ENCODE peak calls at places on chromosome 22, in eight cellular contexts. O is lower leg skin, P is thoracic aorta, R is Calu3, V is epithelial cell of proximal tubule, K is dorsolateral prefrontal cortex, L is psoas muscle, B is GM06990. N is an unnamed sample.

GRCh38 chr22:27228771-27229170 is 571.4 kb downstream of the MIAT start:
- DNase-seq in R (no peak), P (no peak), V (no peak), O (no peak), K (no peak), L (no peak), B (no peak), N (no peak)

GRCh38 chr22:33051960-33052839 is 6.0 kb downstream of the SYN3 start:
- DNase-seq in V (no peak), O (peak), L (no peak), K (no peak), B (no peak), R (no peak), P (no peak), N (no peak)

GRCh38 chr22:28829358-28830181 is 29.2 kb upstream of the XBP1 start:
- DNase-seq in R (peak), K (peak), O (peak), P (no peak), L (peak), B (no peak), V (no peak), N (peak)

GRCh38 chr22:22040908-22041307 is 58.3 kb upstream of the TOP3B start:
- DNase-seq in B (no peak), O (no peak), V (no peak), P (no peak), R (no peak), L (no peak), K (no peak), N (no peak)

GRCh38 chr22:46990937-46991520 is 228.6 kb downstream of the TBC1D22A start:
- DNase-seq in K (no peak), P (no peak), R (no peak), B (no peak), L (no peak), O (peak), V (no peak), N (no peak)

GRCh38 chr22:24137595-24137994 is 43.7 kb upstream of the SUSD2 start:
- DNase-seq in B (no peak), K (no peak), R (no peak), O (no peak), V (no peak), P (no peak), L (no peak), N (no peak)

GRCh38 chr22:43262990-43263644 is 76.2 kb upstream of the TTLL12 start:
- DNase-seq in P (no peak), K (no peak), L (no peak), R (peak), B (peak), O (no peak), V (no peak), N (no peak)

GRCh38 chr22:44583076-44583760 is 85.2 kb upstream of the RTL6 start:
- DNase-seq in P (no peak), L (no peak), R (no peak), V (no peak), O (peak), B (no peak), K (no peak), N (peak)

GRCh38 chr22:45366713-45367112 is 46.7 kb downstream of the SMC1B start:
- DNase-seq in B (no peak), L (no peak), P (no peak), O (no peak), K (no peak), R (no peak), V (no peak), N (no peak)

GRCh38 chr22:41562461-41562860 is 1.7 kb downstream of the CSDC2 start:
- DNase-seq in L (no peak), P (no peak), R (no peak), B (no peak), K (no peak), V (no peak), O (no peak), N (no peak)

GRCh38 chr22:48799227-48799970 is 1028.3 kb downstream of the BRD1 start:
- DNase-seq in L (no peak), R (no peak), P (no peak), O (peak), V (no peak), B (no peak), K (no peak), N (no peak)

GRCh38 chr22:33194529-33194928 is 136.3 kb upstream of the SYN3 start:
- DNase-seq in O (no peak), P (no peak), K (no peak), R (no peak), V (no peak), B (no peak), L (no peak), N (no peak)

GRCh38 chr22:41398921-41399320 is 17.2 kb downstream of the TEF start:
- DNase-seq in R (no peak), V (no peak), P (no peak), B (no peak), L (no peak), K (no peak), O (no peak), N (no peak)

GRCh38 chr22:35739642-35740041 is 22.0 kb downstream of the APOL5 start:
- DNase-seq in K (no peak), V (no peak), L (no peak), O (no peak), R (peak), P (no peak), B (no peak), N (no peak)
- TF ChIP-seq CTCF in K (no peak), V (peak), L (peak), O (no peak), R (no peak), P (peak), B (peak), N (no peak)

GRCh38 chr22:50148991-50149721 is 21.4 kb upstream of the PANX2 start:
- DNase-seq in O (no peak), L (no peak), B (peak), V (peak), P (no peak), R (peak), K (no peak), N (peak)
- TF ChIP-seq CTCF in O (no peak), L (peak), B (peak), V (peak), P (peak), R (peak), K (peak), N (peak)

DNA sequence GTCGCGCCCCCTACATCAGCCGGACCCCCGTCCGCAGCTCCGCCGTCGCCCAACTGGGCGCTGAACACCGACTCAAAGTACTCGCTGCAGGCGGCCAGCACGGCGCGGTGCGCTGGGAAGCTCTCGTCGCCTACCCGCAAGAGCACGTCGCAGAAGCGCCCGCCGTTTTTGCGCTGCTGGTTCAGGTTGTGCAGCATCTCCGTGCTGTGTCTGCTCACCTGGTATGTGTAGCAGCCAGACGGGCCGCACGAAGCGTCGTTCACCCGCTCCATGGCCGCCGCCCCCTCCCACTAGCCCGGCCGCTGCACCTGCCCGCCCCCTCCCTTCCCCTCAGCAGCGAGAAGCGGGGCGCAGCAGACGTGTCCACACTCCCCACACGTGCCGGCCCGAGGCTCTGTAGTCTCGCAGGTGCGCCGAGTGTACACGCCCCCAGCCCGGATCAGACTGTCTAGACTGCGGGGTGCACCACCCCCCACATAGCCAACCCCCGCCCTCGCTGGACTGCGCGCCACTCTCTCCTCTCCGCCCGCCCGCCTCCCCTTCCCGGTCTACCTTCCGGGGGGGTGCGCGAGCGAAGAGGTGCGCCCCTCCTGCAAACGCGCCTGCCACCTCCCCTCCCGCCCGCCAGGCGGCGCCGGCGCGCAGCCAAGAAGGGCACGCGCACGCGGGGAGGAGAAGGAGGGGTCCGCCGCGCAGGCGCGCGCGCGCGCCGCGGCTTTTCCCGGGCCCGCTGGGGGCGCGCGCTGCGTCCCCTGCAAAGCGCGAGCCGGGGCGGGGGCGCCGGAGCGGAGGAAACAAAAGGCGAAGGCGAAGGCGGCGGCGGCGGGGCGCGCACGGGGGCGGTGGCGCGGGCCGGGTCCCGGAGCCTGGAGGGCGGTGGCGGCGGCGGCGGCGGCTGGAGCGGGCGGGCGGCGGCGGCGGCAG is 553 bp downstream of the PATZ1 start:
- DNase-seq in V (no peak), B (peak), O (peak), R (peak), L (peak), P (peak), K (peak), N (peak)
- TF ChIP-seq CTCF in V (peak), B (peak), O (peak), R (peak), L (peak), P (peak), K (peak), N (peak)

GRCh38 chr22:38870312-38870741 is 1.7 kb downstream of the CBX6 start:
- DNase-seq in B (peak), R (peak), L (peak), O (peak), P (peak), V (no peak), K (peak), N (peak)
- TF ChIP-seq CTCF in B (peak), R (peak), L (peak), O (peak), P (peak), V (peak), K (peak), N (peak)

DNA sequence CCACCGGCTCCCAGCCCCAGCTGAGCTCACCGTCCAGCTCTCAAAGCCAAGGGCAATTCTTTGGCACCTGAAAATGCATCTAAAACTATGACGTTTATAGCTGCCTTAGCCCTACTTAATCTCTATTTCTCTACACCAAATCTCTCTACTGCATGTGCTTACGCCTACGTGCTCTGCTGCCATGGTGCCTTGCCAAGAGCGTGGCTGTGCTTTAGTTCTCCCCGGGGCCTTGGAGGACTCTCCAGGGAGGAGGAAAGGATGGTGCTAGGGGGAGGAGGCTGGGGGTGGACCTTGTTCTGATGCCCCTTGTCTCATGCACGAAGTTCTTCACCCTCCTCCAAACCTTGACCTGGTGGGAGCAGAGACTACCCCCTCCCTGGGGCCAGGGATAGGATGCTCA is 9.0 kb upstream of the BID start:
- DNase-seq in V (no peak), L (no peak), O (no peak), P (no peak), B (peak), K (no peak), R (no peak), N (no peak)
- TF ChIP-seq CTCF in V (no peak), L (no peak), O (no peak), P (no peak), B (no peak), K (no peak), R (no peak), N (no peak)

GRCh38 chr22:19961868-19962245 is 20.2 kb upstream of the TXNRD2 start:
- DNase-seq in V (no peak), K (no peak), R (no peak), B (no peak), O (no peak), L (no peak), P (no peak), N (no peak)

GRCh38 chr22:19962909-19963806 is 21.5 kb upstream of the TXNRD2 start:
- DNase-seq in R (peak), B (no peak), K (no peak), V (no peak), L (peak), O (peak), P (no peak), N (peak)

GRCh38 chr22:19963863-19964642 is 22.4 kb upstream of the TXNRD2 start:
- DNase-seq in K (no peak), R (no peak), L (no peak), B (no peak), P (no peak), O (no peak), V (no peak), N (no peak)

GRCh38 chr22:19961201-19961580 is 19.6 kb upstream of the TXNRD2 start:
- DNase-seq in P (no peak), R (no peak), V (no peak), L (peak), O (no peak), B (no peak), K (no peak), N (no peak)

GRCh38 chr22:19962246-19962908 is 20.8 kb upstream of the TXNRD2 start:
- DNase-seq in P (no peak), O (peak), B (peak), R (peak), V (no peak), L (peak), K (peak), N (no peak)
- TF ChIP-seq CTCF in P (peak), O (no peak), B (peak), R (peak), V (peak), L (peak), K (peak), N (peak)